ENCODE peak calls at places on chromosomes 3 and 15, in six cellular contexts. A, I, T, E, G and D are unnamed samples.

GRCh38 chr15:73753250-73754130 is at the start of gene INSYN1:
- DNase-seq in T (no peak), I (peak; percentile 38), G (peak; percentile 17), E (no peak), A (peak; percentile 44), D (no peak)

GRCh38 chr3:80113331-80113730 is 345.5 kb upstream of the ROBO1 start:
- DNase-seq in G (no peak), A (no peak), I (no peak), E (no peak), T (no peak), D (no peak)

GRCh38 chr3:179666436-179667035 is 13.7 kb downstream of the USP13 start:
- DNase-seq in I (no peak), A (peak; percentile 34), G (peak; percentile 36), E (no peak), T (no peak), D (no peak)

GRCh38 chr3:4675704-4676103 is 182.6 kb downstream of the ITPR1 start:
- DNase-seq in E (no peak), T (no peak), G (no peak), A (no peak), I (no peak), D (no peak)

GRCh38 chr3:172040078-172040975 is 949 bp downstream of the FNDC3B start:
- DNase-seq in G (peak; percentile 86), I (peak; percentile 89), A (peak; percentile 92), T (peak; percentile 79), E (peak; percentile 76), D (no peak)

GRCh38 chr3:46895204-46895660 is 17.7 kb downstream of the PTH1R start:
- DNase-seq in T (peak; percentile 72), E (peak; percentile 53), A (peak; percentile 60), G (peak; percentile 31), I (peak; percentile 60), D (no peak)

GRCh38 chr3:24734019-24734418 is 239.4 kb upstream of the THRB start:
- DNase-seq in G (no peak), A (no peak), E (no peak), T (no peak), I (no peak), D (no peak)

GRCh38 chr15:45611305-45611704 is 23.5 kb upstream of the SQOR start:
- DNase-seq in T (no peak), I (peak; percentile 53), A (peak; percentile 51), G (peak; percentile 38), E (peak; percentile 29), D (no peak)

GRCh38 chr3:126431103-126431534 is 36.4 kb downstream of the CFAP100 start:
- DNase-seq in E (no peak), G (no peak), A (no peak), I (no peak), T (no peak), D (no peak)

GRCh38 chr3:175129571-175129970 is 270.4 kb downstream of the NAALADL2 start:
- DNase-seq in G (no peak), I (no peak), T (no peak), E (no peak), A (no peak), D (no peak)

GRCh38 chr3:55579499-55579898 is 92.4 kb upstream of the WNT5A start:
- DNase-seq in I (no peak), A (no peak), G (no peak), E (no peak), T (no peak), D (no peak)

GRCh38 chr3:136277634-136278033 is 27.5 kb downstream of the PCCB start:
- DNase-seq in E (no peak), A (no peak), T (no peak), G (no peak), I (no peak), D (no peak)

GRCh38 chr3:193016437-193016887 is 98.8 kb upstream of the MB21D2 start:
- DNase-seq in T (no peak), E (no peak), G (peak; percentile 50), A (peak; percentile 46), I (peak; percentile 23), D (no peak)

GRCh38 chr3:160399347-160400047 is at the start of gene SMC4:
- DNase-seq in A (peak; percentile 95), E (peak; percentile 93), T (peak; percentile 90), I (peak; percentile 96), G (peak; percentile 96), D (peak; percentile 80)

GRCh38 chr3:160401301-160402095 is 2.0 kb downstream of the SMC4 start:
- DNase-seq in G (peak; percentile 86), A (peak; percentile 87), E (peak; percentile 52), I (peak; percentile 82), T (peak; percentile 37), D (no peak)

GRCh38 chr3:160400631-160401150 is 1.2 kb downstream of the SMC4 start:
- DNase-seq in I (no peak), G (no peak), E (no peak), T (peak; percentile 27), A (peak; percentile 20), D (no peak)

GRCh38 chr3:160400048-160400630 is 689 bp downstream of the SMC4 start:
- DNase-seq in E (peak; percentile 42), G (peak; percentile 58), A (peak; percentile 73), I (peak; percentile 62), T (peak; percentile 50), D (no peak)

GRCh38 chr3:160398820-160399346 is at the start of gene IFT80:
- DNase-seq in E (peak; percentile 96), I (peak; percentile 98), G (peak; percentile 98), A (peak; percentile 98), T (peak; percentile 98), D (peak; percentile 78)
- TF ChIP-seq CTCF in E (no peak), I (peak; percentile 17), G (no peak), A (no peak), T (no peak), D (no peak)

DNA sequence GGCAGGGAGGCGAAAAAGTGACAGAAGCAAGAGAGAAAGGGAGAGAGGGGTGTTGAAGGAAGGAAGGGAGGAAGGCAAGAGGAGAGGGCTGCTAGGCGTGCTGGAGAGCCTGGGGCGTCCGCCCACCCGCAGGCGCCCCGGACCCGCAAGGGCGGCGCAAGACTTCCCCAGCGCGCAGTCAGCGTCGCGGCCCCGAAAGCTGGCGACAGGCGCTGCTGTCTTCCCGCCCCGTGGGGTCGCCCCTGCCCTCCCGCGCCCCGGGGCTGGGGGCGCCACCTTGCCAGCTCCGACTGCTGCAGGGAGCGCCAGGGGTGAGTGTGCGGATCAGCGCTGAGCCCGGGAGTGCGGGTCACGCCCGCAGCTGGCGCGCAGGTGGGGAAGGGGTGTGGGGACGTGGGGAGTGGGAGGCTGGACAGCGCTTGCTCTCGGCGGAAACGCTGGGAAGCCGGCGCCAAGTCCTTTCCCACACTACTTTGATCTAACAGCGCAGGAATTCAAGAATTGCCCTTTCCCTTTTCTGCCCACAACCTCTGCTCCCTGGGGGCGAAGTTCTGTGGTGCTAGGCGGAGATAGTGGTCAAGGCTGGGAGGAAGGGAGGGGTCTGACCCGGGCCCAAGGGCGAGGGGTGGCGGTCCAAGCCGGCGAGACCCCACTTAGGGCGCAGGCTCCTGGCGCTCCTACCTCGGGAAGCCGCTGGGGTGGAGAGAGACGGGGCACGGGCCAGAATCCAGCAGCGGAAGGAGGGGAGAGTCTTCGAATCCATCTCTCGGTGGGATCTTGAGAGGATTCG is 266.1 kb downstream of the CGGBP1 start:
- DNase-seq in E (peak; percentile 31), T (no peak), I (peak; percentile 33), A (no peak), G (no peak), D (no peak)
- H3K4me3 ChIP-seq in E (peak within 1 kb of the TSS; percentile 59), T (peak within 1 kb of the TSS; percentile 22), I (peak within 1 kb of the TSS; percentile 39), A (peak within 1 kb of the TSS; percentile 13), G (peak within 1 kb of the TSS; percentile 51), D (peak within 1 kb of the TSS; percentile 30)

GRCh38 chr15:66388057-66388363 is 1.3 kb downstream of the MAP2K1 start:
- DNase-seq in E (no peak), I (no peak), G (no peak), T (no peak), A (no peak), D (no peak)
- TF ChIP-seq CTCF in E (no peak), I (no peak), G (no peak), T (no peak), A (no peak), D (no peak)

GRCh38 chr3:64023861-64024223 is 548 bp upstream of the PSMD6 start:
- DNase-seq in E (peak; percentile 35), I (peak; percentile 27), G (no peak), A (peak; percentile 24), T (no peak), D (no peak)
- H3K4me3 ChIP-seq in E (peak overlapping the region; percentile 92), I (no peak overlapping the region), G (no peak overlapping the region), A (no peak overlapping the region), T (no peak overlapping the region), D (no peak overlapping the region)

GRCh38 chr3:184813357-184813756 is 1.4 kb downstream of the VPS8 start:
- DNase-seq in I (no peak), E (no peak), G (no peak), A (no peak), T (no peak), D (no peak)

GRCh38 chr3:184814214-184814613 is 2.2 kb downstream of the VPS8 start:
- DNase-seq in G (no peak), E (no peak), T (no peak), I (peak; percentile 19), A (no peak), D (no peak)

GRCh38 chr3:184812845-184813157 is 835 bp downstream of the VPS8 start:
- DNase-seq in A (no peak), T (no peak), G (no peak), I (no peak), E (no peak), D (no peak)

GRCh38 chr3:184815046-184815930 is 3.3 kb downstream of the VPS8 start:
- DNase-seq in G (peak; percentile 75), E (no peak), I (peak; percentile 83), A (peak; percentile 74), T (no peak), D (no peak)

GRCh38 chr3:184816654-184817053 is 4.7 kb downstream of the VPS8 start:
- DNase-seq in T (no peak), A (peak; percentile 18), G (no peak), E (no peak), I (peak; percentile 55), D (no peak)
- TF ChIP-seq CTCF in T (no peak), A (no peak), G (no peak), E (no peak), I (no peak), D (no peak)